ENCODE peak calls at places on chromosome 5, in eight cellular contexts. F is WTC11; B is iris pigment epithelial cell; X is kidney tubule cell; Q is neural crest cell; J is activated CD4-positive, alpha-beta T cell treated with anti-CD3 and anti-CD28 coated beads, Interleukin-2, amount 50 U/mL, for 1 hour; Y is amniotic stem cell; H is stimulated activated CD4-positive, alpha-beta T cell treated with anti-CD3 and anti-CD28 coated beads, Interleukin-12 subunit alpha, Interleukin-12 subunit beta, amount 100 ng/mL, for 48 hours. C is an unnamed sample.

GRCh38 chr5:157535042-157535865 is 40.3 kb downstream of the ADAM19 start:
- DNase-seq in Q (no peak), F (no peak), X (peak), H (no peak), B (peak), J (no peak), Y (no peak), C (no peak)

GRCh38 chr5:54862036-54862435 is 123.4 kb downstream of the ESM1 start:
- DNase-seq in Y (no peak), J (no peak), B (peak), X (no peak), F (no peak), Q (no peak), H (no peak), C (no peak)

GRCh38 chr5:9348296-9348996 is 197.4 kb downstream of the SEMA5A start:
- DNase-seq in F (no peak), Y (peak), Q (no peak), B (peak), J (no peak), H (no peak), X (peak), C (no peak)

GRCh38 chr5:64592942-64593341 is 87.1 kb downstream of the RGS7BP start:
- DNase-seq in Q (no peak), X (no peak), F (no peak), Y (no peak), J (no peak), B (no peak), H (no peak), C (no peak)

GRCh38 chr5:38616061-38616460 is 59.6 kb upstream of the LIFR start:
- DNase-seq in B (no peak), J (no peak), X (no peak), Q (no peak), Y (no peak), H (no peak), F (no peak), C (no peak)

GRCh38 chr5:67209141-67209771 is 12.7 kb upstream of the CD180 start:
- DNase-seq in B (peak), Q (peak), Y (peak), H (peak), J (peak), X (peak), F (peak), C (peak)

GRCh38 chr5:134426362-134426761 is 14.7 kb upstream of the CDKN2AIPNL start:
- DNase-seq in H (no peak), X (no peak), Q (no peak), Y (no peak), B (no peak), J (no peak), F (no peak), C (no peak)

GRCh38 chr5:24714757-24715156 is 70.0 kb upstream of the CDH10 start:
- DNase-seq in X (no peak), F (no peak), B (no peak), Q (no peak), H (no peak), Y (no peak), J (no peak), C (no peak)

GRCh38 chr5:119313876-119314605 is 41.8 kb upstream of the TNFAIP8 start:
- DNase-seq in Q (no peak), Y (no peak), F (no peak), J (no peak), B (no peak), X (no peak), H (no peak), C (no peak)

GRCh38 chr5:103461223-103461622 is 101.4 kb downstream of the NUDT12 start:
- DNase-seq in H (no peak), F (no peak), Y (no peak), B (peak), Q (no peak), J (no peak), X (peak), C (no peak)

GRCh38 chr5:73157399-73158303 is 15.3 kb upstream of the TMEM174 start:
- DNase-seq in Q (no peak), J (no peak), H (no peak), F (no peak), X (no peak), B (no peak), Y (no peak), C (no peak)

GRCh38 chr5:160534125-160534524 is 112.5 kb downstream of the PTTG1 start:
- DNase-seq in F (no peak), H (no peak), X (no peak), Q (no peak), Y (no peak), J (no peak), B (no peak), C (no peak)

GRCh38 chr5:13359326-13359725 is 585.2 kb downstream of the DNAH5 start:
- DNase-seq in Y (no peak), X (peak), J (no peak), Q (no peak), B (peak), F (no peak), H (no peak), C (no peak)

GRCh38 chr5:118857700-118858099 is 130.6 kb downstream of the DTWD2 start:
- DNase-seq in B (peak), Q (no peak), Y (no peak), X (peak), F (no peak), H (no peak), J (no peak), C (no peak)

GRCh38 chr5:167658890-167659289 is 632.6 kb upstream of the WWC1 start:
- DNase-seq in F (no peak), J (no peak), H (no peak), Q (no peak), B (peak), Y (no peak), X (no peak), C (no peak)

GRCh38 chr5:35284364-35284763 is 54.1 kb upstream of the PRLR start:
- DNase-seq in X (no peak), Y (no peak), B (no peak), F (no peak), J (no peak), H (no peak), Q (no peak), C (no peak)

GRCh38 chr5:44332360-44332971 is 56.8 kb downstream of the FGF10 start:
- DNase-seq in B (peak), X (peak), J (no peak), Y (no peak), F (peak), Q (no peak), H (no peak), C (no peak)

GRCh38 chr5:112933651-112934365 is 11.8 kb upstream of the REEP5 start:
- DNase-seq in Y (peak), X (no peak), B (peak), J (no peak), H (no peak), Q (no peak), F (no peak), C (no peak)

GRCh38 chr5:124285071-124285470 is 461.4 kb downstream of the ZNF608 start:
- DNase-seq in Y (no peak), Q (no peak), B (no peak), H (no peak), X (peak), F (no peak), J (no peak), C (no peak)

GRCh38 chr5:160937570-160937969 is 85.6 kb upstream of the ATP10B start:
- DNase-seq in Q (no peak), X (peak), F (no peak), J (no peak), H (no peak), B (no peak), Y (no peak), C (peak)

GRCh38 chr5:36919238-36919637 is 42.7 kb downstream of the NIPBL start:
- DNase-seq in X (no peak), H (no peak), Q (no peak), B (no peak), Y (no peak), F (no peak), J (no peak), C (no peak)

GRCh38 chr5:159166416-159166815 is 42.9 kb downstream of the RNF145 start:
- DNase-seq in X (no peak), H (no peak), Y (no peak), Q (no peak), J (no peak), F (no peak), B (no peak), C (no peak)

GRCh38 chr5:147547730-147548129 is 37.9 kb upstream of the DPYSL3 start:
- DNase-seq in J (no peak), H (no peak), F (no peak), Y (no peak), Q (no peak), B (peak), X (no peak), C (no peak)

GRCh38 chr5:128597151-128597550 is 59.1 kb upstream of the FBN2 start:
- DNase-seq in F (no peak), X (peak), B (no peak), Q (no peak), Y (no peak), H (no peak), J (no peak), C (no peak)

GRCh38 chr5:139495644-139496435 is 13.3 kb upstream of the STING1 start:
- DNase-seq in F (no peak), J (no peak), B (peak), Y (no peak), H (no peak), X (peak), Q (no peak), C (no peak)

GRCh38 chr5:142191776-142192175 is 83.2 kb downstream of the NDFIP1 start:
- DNase-seq in Q (no peak), X (peak), H (no peak), Y (no peak), J (no peak), F (no peak), B (no peak), C (no peak)

GRCh38 chr5:74992791-74993190 is 59.6 kb downstream of the GCNT4 start:
- DNase-seq in J (no peak), X (no peak), Q (no peak), Y (no peak), H (no peak), B (no peak), F (no peak), C (no peak)

GRCh38 chr5:141172381-141173204 is at the start of gene PCDHB7:
- DNase-seq in X (peak), H (no peak), B (peak), F (peak), Y (no peak), Q (peak), J (peak), C (no peak)

GRCh38 chr5:14615365-14615764 is 33.8 kb downstream of the OTULINL start:
- DNase-seq in J (no peak), Q (no peak), Y (no peak), H (no peak), B (no peak), F (no peak), X (no peak), C (no peak)

GRCh38 chr5:173420108-173420507 is 91.9 kb upstream of the STC2 start:
- DNase-seq in Y (no peak), B (no peak), H (no peak), Q (no peak), J (no peak), F (no peak), X (no peak), C (no peak)

GRCh38 chr5:138927979-138928378 is 52.8 kb upstream of the LRRTM2 start:
- DNase-seq in Q (no peak), X (peak), J (no peak), H (no peak), F (no peak), Y (no peak), B (no peak), C (no peak)

GRCh38 chr5:178094345-178094744 is 19.0 kb upstream of the N4BP3 start:
- DNase-seq in H (no peak), Q (no peak), X (no peak), J (no peak), Y (no peak), F (no peak), B (no peak), C (no peak)

C was measured in ecto neural progenitor cell.